ENCODE peak calls at places on chromosomes 16 and 17, in five cellular contexts. One of them, this sample, is unnamed.

GRCh38 chr16:27253526-27253930 is 15.0 kb downstream of the NSMCE1 start:
- DNase-seq in CD8-positive, alpha-beta memory T cell: no peak
- DNase-seq in posterior cingulate gyrus: no peak
- DNase-seq in AG08396: peak; percentile 75
- DNase-seq in foreskin fibroblast: peak; percentile 79
- DNase-seq in this sample: no peak

GRCh38 chr17:58337600-58338453 is 9.2 kb upstream of the TSPOAP1 start:
- DNase-seq in foreskin fibroblast: peak; percentile 74
- DNase-seq in AG08396: peak; percentile 93
- DNase-seq in CD8-positive, alpha-beta memory T cell: peak; percentile 93
- DNase-seq in posterior cingulate gyrus: no peak
- DNase-seq in this sample: peak; percentile 90

GRCh38 chr17:75531724-75532090 is 6.2 kb downstream of the LLGL2 start:
- DNase-seq in AG08396: no peak
- DNase-seq in posterior cingulate gyrus: no peak
- DNase-seq in CD8-positive, alpha-beta memory T cell: no peak
- DNase-seq in foreskin fibroblast: no peak
- DNase-seq in this sample: no peak

GRCh38 chr17:19760781-19761180 is 12.7 kb upstream of the ALDH3A1 start:
- DNase-seq in AG08396: no peak
- DNase-seq in foreskin fibroblast: no peak
- DNase-seq in CD8-positive, alpha-beta memory T cell: no peak
- DNase-seq in posterior cingulate gyrus: no peak
- DNase-seq in this sample: no peak

GRCh38 chr16:70553645-70554044 is 30.0 kb downstream of the SF3B3 start:
- DNase-seq in foreskin fibroblast: peak; percentile 77
- DNase-seq in CD8-positive, alpha-beta memory T cell: no peak
- DNase-seq in AG08396: peak; percentile 71
- DNase-seq in posterior cingulate gyrus: no peak
- DNase-seq in this sample: no peak

GRCh38 chr17:43755389-43755875 is 3.2 kb downstream of the SOST start:
- DNase-seq in CD8-positive, alpha-beta memory T cell: no peak
- DNase-seq in AG08396: peak; percentile 57
- DNase-seq in foreskin fibroblast: no peak
- DNase-seq in posterior cingulate gyrus: no peak
- DNase-seq in this sample: peak; percentile 38

GRCh38 chr17:2749784-2750181 is 331 bp upstream of the CCDC92B start:
- DNase-seq in AG08396: peak; percentile 95
- DNase-seq in foreskin fibroblast: peak; percentile 51
- DNase-seq in CD8-positive, alpha-beta memory T cell: peak; percentile 69
- DNase-seq in posterior cingulate gyrus: peak; percentile 41
- DNase-seq in this sample: peak; percentile 75

GRCh38 chr17:19730829-19731228 is 14.4 kb upstream of the SLC47A2 start:
- DNase-seq in AG08396: no peak
- DNase-seq in CD8-positive, alpha-beta memory T cell: no peak
- DNase-seq in posterior cingulate gyrus: no peak
- DNase-seq in foreskin fibroblast: no peak
- DNase-seq in this sample: no peak

GRCh38 chr17:56978441-56979090 is 635 bp downstream of the SCPEP1 start:
- DNase-seq in AG08396: peak; percentile 31
- DNase-seq in foreskin fibroblast: no peak
- DNase-seq in CD8-positive, alpha-beta memory T cell: no peak
- DNase-seq in posterior cingulate gyrus: no peak
- DNase-seq in this sample: no peak

GRCh38 chr17:63496177-63496576 is 19.3 kb downstream of the ACE start:
- DNase-seq in foreskin fibroblast: no peak
- DNase-seq in CD8-positive, alpha-beta memory T cell: no peak
- DNase-seq in posterior cingulate gyrus: no peak
- DNase-seq in AG08396: no peak
- DNase-seq in this sample: no peak

GRCh38 chr16:10949424-10949970 is 5.1 kb downstream of the CLEC16A start:
- DNase-seq in posterior cingulate gyrus: no peak
- DNase-seq in foreskin fibroblast: no peak
- DNase-seq in AG08396: no peak
- DNase-seq in CD8-positive, alpha-beta memory T cell: no peak
- DNase-seq in this sample: no peak

GRCh38 chr16:52383640-52384292 is 163.2 kb downstream of the TOX3 start:
- DNase-seq in CD8-positive, alpha-beta memory T cell: no peak
- DNase-seq in posterior cingulate gyrus: no peak
- DNase-seq in AG08396: no peak
- DNase-seq in foreskin fibroblast: no peak
- DNase-seq in this sample: no peak

GRCh38 chr16:30349695-30350094 is 5.4 kb downstream of the CD2BP2 start:
- DNase-seq in foreskin fibroblast: no peak
- DNase-seq in AG08396: no peak
- DNase-seq in posterior cingulate gyrus: no peak
- DNase-seq in CD8-positive, alpha-beta memory T cell: no peak
- DNase-seq in this sample: no peak

GRCh38 chr17:34606721-34607120 is 27.3 kb downstream of the TMEM132E start:
- DNase-seq in foreskin fibroblast: no peak
- DNase-seq in AG08396: no peak
- DNase-seq in posterior cingulate gyrus: no peak
- DNase-seq in CD8-positive, alpha-beta memory T cell: no peak
- DNase-seq in this sample: no peak

GRCh38 chr17:28327031-28327607 is 8.1 kb downstream of the TMEM97 start:
- DNase-seq in AG08396: no peak
- DNase-seq in foreskin fibroblast: no peak
- DNase-seq in CD8-positive, alpha-beta memory T cell: no peak
- DNase-seq in posterior cingulate gyrus: no peak
- DNase-seq in this sample: no peak

GRCh38 chr17:28528329-28529011 is 22.3 kb downstream of the FOXN1 start:
- DNase-seq in AG08396: no peak
- DNase-seq in foreskin fibroblast: peak; percentile 15
- DNase-seq in CD8-positive, alpha-beta memory T cell: no peak
- DNase-seq in posterior cingulate gyrus: no peak
- DNase-seq in this sample: no peak

GRCh38 chr16:25426829-25427228 is 169.2 kb upstream of the ZKSCAN2 start:
- DNase-seq in CD8-positive, alpha-beta memory T cell: no peak
- DNase-seq in AG08396: no peak
- DNase-seq in posterior cingulate gyrus: no peak
- DNase-seq in foreskin fibroblast: no peak
- DNase-seq in this sample: no peak

GRCh38 chr16:85173981-85174751 is 61.9 kb upstream of the CIBAR2 start:
- DNase-seq in foreskin fibroblast: peak; percentile 90
- DNase-seq in CD8-positive, alpha-beta memory T cell: no peak
- DNase-seq in AG08396: peak; percentile 89
- DNase-seq in posterior cingulate gyrus: no peak
- DNase-seq in this sample: no peak

GRCh38 chr16:64089697-64090096 is 1032.2 kb downstream of the CDH11 start:
- DNase-seq in CD8-positive, alpha-beta memory T cell: no peak
- DNase-seq in foreskin fibroblast: no peak
- DNase-seq in AG08396: no peak
- DNase-seq in posterior cingulate gyrus: no peak
- DNase-seq in this sample: no peak

GRCh38 chr17:29078183-29079045 is 35.5 kb downstream of the PIPOX start:
- DNase-seq in posterior cingulate gyrus: no peak
- DNase-seq in AG08396: no peak
- DNase-seq in CD8-positive, alpha-beta memory T cell: no peak
- DNase-seq in foreskin fibroblast: no peak
- DNase-seq in this sample: no peak

GRCh38 chr16:69108069-69108904 is 2.8 kb downstream of the HAS3 start:
- DNase-seq in CD8-positive, alpha-beta memory T cell: no peak
- DNase-seq in foreskin fibroblast: no peak
- DNase-seq in posterior cingulate gyrus: no peak
- DNase-seq in AG08396: no peak
- DNase-seq in this sample: no peak

GRCh38 chr16:8374586-8374985 is 215.7 kb downstream of the TMEM114 start:
- DNase-seq in CD8-positive, alpha-beta memory T cell: no peak
- DNase-seq in posterior cingulate gyrus: no peak
- DNase-seq in AG08396: no peak
- DNase-seq in foreskin fibroblast: no peak
- DNase-seq in this sample: no peak

GRCh38 chr17:2964028-2964356 is 99.4 kb downstream of the OR1D5 start:
- DNase-seq in AG08396: no peak
- DNase-seq in CD8-positive, alpha-beta memory T cell: no peak
- DNase-seq in foreskin fibroblast: no peak
- DNase-seq in posterior cingulate gyrus: no peak
- DNase-seq in this sample: no peak

This sample was measured in natural killer cell.